ENCODE peak calls at places on chromosomes 3 and 15, in nine cellular contexts. One of them, this sample, is unnamed.

GRCh38 chr3:71753716-71754609 is at the start of gene GPR27:
- DNase-seq in NCI-H2081: no peak
- DNase-seq in T follicular helper cell: no peak
- DNase-seq in activated T-helper 9 cell treated with anti-CD3 and anti-CD28 coated beads, Interleukin-2, amount 50 U/mL, for 16 hours: no peak
- DNase-seq in tibial nerve: no peak
- DNase-seq in HEK293T: peak; percentile 59
- DNase-seq in GM04504: peak; percentile 8
- DNase-seq in GM10248: no peak
- DNase-seq in CD8-positive, alpha-beta T cell: no peak
- DNase-seq in this sample: no peak

GRCh38 chr3:171228228-171228627 is 201.7 kb upstream of the SLC2A2 start:
- DNase-seq in T follicular helper cell: no peak
- DNase-seq in activated T-helper 9 cell treated with anti-CD3 and anti-CD28 coated beads, Interleukin-2, amount 50 U/mL, for 16 hours: no peak
- DNase-seq in GM10248: no peak
- DNase-seq in HEK293T: no peak
- DNase-seq in CD8-positive, alpha-beta T cell: no peak
- DNase-seq in tibial nerve: no peak
- DNase-seq in NCI-H2081: peak; percentile 46
- DNase-seq in GM04504: no peak
- DNase-seq in this sample: peak; percentile 59

GRCh38 chr3:60675424-60675823 is 575.8 kb downstream of the FHIT start:
- DNase-seq in T follicular helper cell: no peak
- DNase-seq in CD8-positive, alpha-beta T cell: no peak
- DNase-seq in activated T-helper 9 cell treated with anti-CD3 and anti-CD28 coated beads, Interleukin-2, amount 50 U/mL, for 16 hours: no peak
- DNase-seq in NCI-H2081: no peak
- DNase-seq in tibial nerve: no peak
- DNase-seq in GM10248: no peak
- DNase-seq in GM04504: no peak
- DNase-seq in HEK293T: no peak
- DNase-seq in this sample: no peak

GRCh38 chr3:58141766-58142345 is 68.9 kb downstream of the DNASE1L3 start:
- DNase-seq in HEK293T: no peak
- DNase-seq in GM04504: no peak
- DNase-seq in CD8-positive, alpha-beta T cell: no peak
- DNase-seq in NCI-H2081: peak; percentile 5
- DNase-seq in GM10248: no peak
- DNase-seq in tibial nerve: no peak
- DNase-seq in T follicular helper cell: no peak
- DNase-seq in activated T-helper 9 cell treated with anti-CD3 and anti-CD28 coated beads, Interleukin-2, amount 50 U/mL, for 16 hours: no peak
- DNase-seq in this sample: no peak

GRCh38 chr15:67127925-67128324 is 62.5 kb downstream of the SMAD3 start:
- DNase-seq in T follicular helper cell: no peak
- DNase-seq in GM04504: peak; percentile 98
- DNase-seq in NCI-H2081: no peak
- DNase-seq in HEK293T: no peak
- DNase-seq in tibial nerve: no peak
- DNase-seq in CD8-positive, alpha-beta T cell: no peak
- DNase-seq in GM10248: no peak
- DNase-seq in activated T-helper 9 cell treated with anti-CD3 and anti-CD28 coated beads, Interleukin-2, amount 50 U/mL, for 16 hours: no peak
- DNase-seq in this sample: no peak

GRCh38 chr15:38229700-38230099 is 22.9 kb upstream of the SPRED1 start:
- DNase-seq in activated T-helper 9 cell treated with anti-CD3 and anti-CD28 coated beads, Interleukin-2, amount 50 U/mL, for 16 hours: no peak
- DNase-seq in GM04504: no peak
- DNase-seq in tibial nerve: no peak
- DNase-seq in GM10248: no peak
- DNase-seq in HEK293T: no peak
- DNase-seq in NCI-H2081: no peak
- DNase-seq in T follicular helper cell: no peak
- DNase-seq in CD8-positive, alpha-beta T cell: no peak
- DNase-seq in this sample: no peak

GRCh38 chr15:80183291-80183690 is 30.5 kb downstream of the FAH start:
- DNase-seq in GM10248: no peak
- DNase-seq in T follicular helper cell: no peak
- DNase-seq in HEK293T: no peak
- DNase-seq in tibial nerve: no peak
- DNase-seq in GM04504: no peak
- DNase-seq in activated T-helper 9 cell treated with anti-CD3 and anti-CD28 coated beads, Interleukin-2, amount 50 U/mL, for 16 hours: no peak
- DNase-seq in NCI-H2081: no peak
- DNase-seq in CD8-positive, alpha-beta T cell: no peak
- DNase-seq in this sample: no peak

GRCh38 chr3:39106281-39107055 is 959 bp downstream of the GORASP1 start:
- DNase-seq in GM10248: no peak
- DNase-seq in HEK293T: no peak
- DNase-seq in tibial nerve: no peak
- DNase-seq in GM04504: no peak
- DNase-seq in T follicular helper cell: no peak
- DNase-seq in CD8-positive, alpha-beta T cell: no peak
- DNase-seq in NCI-H2081: no peak
- DNase-seq in activated T-helper 9 cell treated with anti-CD3 and anti-CD28 coated beads, Interleukin-2, amount 50 U/mL, for 16 hours: no peak
- DNase-seq in this sample: no peak

GRCh38 chr3:189909139-189909538 is 211.6 kb downstream of the P3H2 start:
- DNase-seq in NCI-H2081: no peak
- DNase-seq in CD8-positive, alpha-beta T cell: no peak
- DNase-seq in T follicular helper cell: no peak
- DNase-seq in activated T-helper 9 cell treated with anti-CD3 and anti-CD28 coated beads, Interleukin-2, amount 50 U/mL, for 16 hours: no peak
- DNase-seq in tibial nerve: no peak
- DNase-seq in GM04504: no peak
- DNase-seq in HEK293T: no peak
- DNase-seq in GM10248: no peak
- DNase-seq in this sample: no peak

GRCh38 chr3:101721650-101721917 is 2.8 kb upstream of the CEP97 start:
- DNase-seq in HEK293T: no peak
- DNase-seq in NCI-H2081: no peak
- DNase-seq in T follicular helper cell: no peak
- DNase-seq in tibial nerve: no peak
- DNase-seq in CD8-positive, alpha-beta T cell: no peak
- DNase-seq in activated T-helper 9 cell treated with anti-CD3 and anti-CD28 coated beads, Interleukin-2, amount 50 U/mL, for 16 hours: no peak
- DNase-seq in GM10248: no peak
- DNase-seq in GM04504: no peak
- DNase-seq in this sample: no peak

GRCh38 chr3:72060447-72061034 is 275.6 kb upstream of the PROK2 start:
- DNase-seq in CD8-positive, alpha-beta T cell: no peak
- DNase-seq in HEK293T: no peak
- DNase-seq in GM10248: no peak
- DNase-seq in T follicular helper cell: no peak
- DNase-seq in tibial nerve: no peak
- DNase-seq in NCI-H2081: no peak
- DNase-seq in activated T-helper 9 cell treated with anti-CD3 and anti-CD28 coated beads, Interleukin-2, amount 50 U/mL, for 16 hours: no peak
- DNase-seq in GM04504: no peak
- DNase-seq in this sample: no peak

GRCh38 chr3:142468456-142468855 is 20.6 kb upstream of the XRN1 start:
- DNase-seq in NCI-H2081: no peak
- DNase-seq in GM04504: no peak
- DNase-seq in T follicular helper cell: no peak
- DNase-seq in GM10248: no peak
- DNase-seq in tibial nerve: no peak
- DNase-seq in activated T-helper 9 cell treated with anti-CD3 and anti-CD28 coated beads, Interleukin-2, amount 50 U/mL, for 16 hours: no peak
- DNase-seq in HEK293T: no peak
- DNase-seq in CD8-positive, alpha-beta T cell: no peak
- DNase-seq in this sample: no peak

GRCh38 chr3:5245927-5246326 is 58.4 kb downstream of the EDEM1 start:
- DNase-seq in activated T-helper 9 cell treated with anti-CD3 and anti-CD28 coated beads, Interleukin-2, amount 50 U/mL, for 16 hours: no peak
- DNase-seq in tibial nerve: no peak
- DNase-seq in HEK293T: no peak
- DNase-seq in GM04504: no peak
- DNase-seq in GM10248: no peak
- DNase-seq in NCI-H2081: no peak
- DNase-seq in CD8-positive, alpha-beta T cell: no peak
- DNase-seq in T follicular helper cell: no peak
- DNase-seq in this sample: no peak

GRCh38 chr3:194058189-194058571 is 77.8 kb upstream of the HES1 start:
- DNase-seq in NCI-H2081: no peak
- DNase-seq in tibial nerve: peak; percentile 28
- DNase-seq in CD8-positive, alpha-beta T cell: no peak
- DNase-seq in GM10248: peak; percentile 73
- DNase-seq in activated T-helper 9 cell treated with anti-CD3 and anti-CD28 coated beads, Interleukin-2, amount 50 U/mL, for 16 hours: no peak
- DNase-seq in HEK293T: peak; percentile 25
- DNase-seq in GM04504: no peak
- DNase-seq in T follicular helper cell: no peak
- DNase-seq in this sample: peak; percentile 46

This sample was measured in NCI-H510A treated with DMSO at 0.1 percent for 48 hours.